ENCODE peak calls at places on chromosomes 16 and 17, in seven cellular contexts. P is HCT116, V is PC-3, F is neural progenitor cell, E is mesendoderm, G is GM23248, T is mammary epithelial cell. W is an unnamed sample.
A peak's percentile ranks its signal among the peaks of the same experiment; 100 is the strongest.

GRCh38 chr16:27473101-27473900 is 71.3 kb downstream of the IL21R start:
- DNase-seq in P (no peak), V (no peak), F (no peak), E (no peak), G (no peak), T (no peak), W (no peak)

GRCh38 chr16:61295311-61295710 is 740.9 kb downstream of the CDH8 start:
- DNase-seq in P (no peak), V (peak; percentile 3), F (no peak), E (peak; percentile 4), G (peak; percentile 1), T (peak; percentile 16), W (no peak)

GRCh38 chr16:68644715-68645493 is at the start of gene CDH3:
- DNase-seq in P (peak; percentile 67), V (peak; percentile 71), F (peak; percentile 78), E (peak; percentile 87), G (peak; percentile 64), T (peak; percentile 97), W (peak; percentile 48)

GRCh38 chr16:49351119-49351518 is 22.5 kb upstream of the C16orf78 start:
- DNase-seq in P (no peak), V (no peak), F (peak; percentile 62), E (peak; percentile 49), G (no peak), T (no peak), W (no peak)

GRCh38 chr17:1422907-1423306 is 22.9 kb upstream of the YWHAE start:
- DNase-seq in P (no peak), V (peak; percentile 89), F (no peak), E (peak; percentile 30), G (peak; percentile 98), T (peak; percentile 93), W (peak; percentile 96)

GRCh38 chr17:31094600-31095238 is at the start of gene NF1:
- DNase-seq in P (peak; percentile 85), V (peak; percentile 87), F (peak; percentile 98), E (peak; percentile 98), G (peak; percentile 99), T (peak; percentile 93), W (peak; percentile 94)

GRCh38 chr17:42087736-42088705 is 10.3 kb downstream of the ZNF385C start:
- DNase-seq in P (peak; percentile 31), V (no peak), F (no peak), E (no peak), G (no peak), T (peak; percentile 14), W (no peak)

GRCh38 chr17:18319604-18320256 is 4.6 kb downstream of the SMCR8 start:
- DNase-seq in P (no peak), V (peak; percentile 61), F (peak; percentile 80), E (peak; percentile 83), G (peak; percentile 90), T (peak; percentile 30), W (peak; percentile 74)

GRCh38 chr17:27788919-27789318 is 11.4 kb downstream of the NOS2 start:
- DNase-seq in P (no peak), V (no peak), F (no peak), E (no peak), G (no peak), T (no peak), W (no peak)

GRCh38 chr16:27489906-27490305 is 59.8 kb downstream of the GTF3C1 start:
- DNase-seq in P (no peak), V (no peak), F (no peak), E (no peak), G (no peak), T (no peak), W (no peak)

GRCh38 chr16:12903325-12904040 is 2.1 kb downstream of the SHISA9 start:
- DNase-seq in P (no peak), V (no peak), F (peak; percentile 79), E (peak; percentile 53), G (no peak), T (no peak), W (no peak)

GRCh38 chr16:87108941-87109340 is 208.3 kb downstream of the C16orf95 start:
- DNase-seq in P (no peak), V (no peak), F (no peak), E (no peak), G (peak; percentile 35), T (peak; percentile 17), W (no peak)

GRCh38 chr17:48825446-48826381 is 5.1 kb upstream of the CALCOCO2 start:
- DNase-seq in P (no peak), V (peak; percentile 96), F (no peak), E (peak; percentile 56), G (peak; percentile 54), T (peak; percentile 61), W (peak; percentile 57)

GRCh38 chr17:55577687-55578086 is 66.4 kb upstream of the SMIM36 start:
- DNase-seq in P (no peak), V (no peak), F (no peak), E (no peak), G (no peak), T (peak; percentile 22), W (no peak)

GRCh38 chr17:47604268-47604927 is 45.3 kb upstream of the KPNB1 start:
- DNase-seq in P (no peak), V (no peak), F (no peak), E (no peak), G (peak; percentile 38), T (no peak), W (peak; percentile 81)

GRCh38 chr16:13902677-13903076 is 17.3 kb upstream of the ERCC4 start:
- DNase-seq in P (no peak), V (peak; percentile 9), F (no peak), E (no peak), G (no peak), T (no peak), W (peak; percentile 69)

GRCh38 chr16:88853336-88853941 is 3.3 kb downstream of the GALNS start:
- DNase-seq in P (no peak), V (no peak), F (no peak), E (no peak), G (no peak), T (no peak), W (no peak)

GRCh38 chr17:28641579-28641978 is 3.4 kb downstream of the BLTP2 start:
- DNase-seq in P (no peak), V (no peak), F (no peak), E (no peak), G (no peak), T (no peak), W (no peak)

GRCh38 chr16:9151074-9151473 is 59.6 kb downstream of the HAPSTR1 start:
- DNase-seq in P (no peak), V (no peak), F (no peak), E (no peak), G (no peak), T (no peak), W (no peak)

GRCh38 chr16:69348222-69348621 is 3.4 kb downstream of the TMED6 start:
- DNase-seq in P (no peak), V (peak; percentile 21), F (no peak), E (no peak), G (no peak), T (no peak), W (no peak)

GRCh38 chr17:81097134-81097942 is 62.4 kb downstream of the BAIAP2 start:
- DNase-seq in P (peak; percentile 75), V (peak; percentile 81), F (peak; percentile 92), E (peak; percentile 77), G (peak; percentile 94), T (peak; percentile 71), W (peak; percentile 82)

GRCh38 chr17:81094744-81095607 is 60.0 kb downstream of the BAIAP2 start:
- DNase-seq in P (peak; percentile 99), V (peak; percentile 99), F (peak; percentile 88), E (peak; percentile 97), G (peak; percentile 100), T (peak; percentile 98), W (peak; percentile 99)

GRCh38 chr17:81096741-81097133 is 61.8 kb downstream of the BAIAP2 start:
- DNase-seq in P (no peak), V (no peak), F (no peak), E (no peak), G (no peak), T (no peak), W (no peak)

GRCh38 chr17:81094224-81094743 is 59.3 kb downstream of the BAIAP2 start:
- DNase-seq in P (no peak), V (no peak), F (no peak), E (no peak), G (no peak), T (no peak), W (no peak)

GRCh38 chr17:81095608-81095888 is 60.6 kb downstream of the BAIAP2 start:
- DNase-seq in P (no peak), V (no peak), F (no peak), E (no peak), G (no peak), T (no peak), W (no peak)
- H3K9ac ChIP-seq in P (peak overlapping the region; percentile 72), V (peak overlapping the region; percentile 75), F (no peak overlapping the region), E (no peak overlapping the region), G (peak overlapping the region; percentile 87), T (peak overlapping the region; percentile 32), W (peak overlapping the region; percentile 56)

GRCh38 chr17:38897671-38898290 is 27.6 kb upstream of the LASP1NB start:
- DNase-seq in P (no peak), V (no peak), F (peak; percentile 2), E (no peak), G (no peak), T (no peak), W (no peak)
- H3K4me2 ChIP-seq in P (no peak overlapping the region), V (no peak overlapping the region), F (no peak overlapping the region), E (no peak overlapping the region), G (no peak overlapping the region), T (no peak overlapping the region), W (no peak overlapping the region)

DNA sequence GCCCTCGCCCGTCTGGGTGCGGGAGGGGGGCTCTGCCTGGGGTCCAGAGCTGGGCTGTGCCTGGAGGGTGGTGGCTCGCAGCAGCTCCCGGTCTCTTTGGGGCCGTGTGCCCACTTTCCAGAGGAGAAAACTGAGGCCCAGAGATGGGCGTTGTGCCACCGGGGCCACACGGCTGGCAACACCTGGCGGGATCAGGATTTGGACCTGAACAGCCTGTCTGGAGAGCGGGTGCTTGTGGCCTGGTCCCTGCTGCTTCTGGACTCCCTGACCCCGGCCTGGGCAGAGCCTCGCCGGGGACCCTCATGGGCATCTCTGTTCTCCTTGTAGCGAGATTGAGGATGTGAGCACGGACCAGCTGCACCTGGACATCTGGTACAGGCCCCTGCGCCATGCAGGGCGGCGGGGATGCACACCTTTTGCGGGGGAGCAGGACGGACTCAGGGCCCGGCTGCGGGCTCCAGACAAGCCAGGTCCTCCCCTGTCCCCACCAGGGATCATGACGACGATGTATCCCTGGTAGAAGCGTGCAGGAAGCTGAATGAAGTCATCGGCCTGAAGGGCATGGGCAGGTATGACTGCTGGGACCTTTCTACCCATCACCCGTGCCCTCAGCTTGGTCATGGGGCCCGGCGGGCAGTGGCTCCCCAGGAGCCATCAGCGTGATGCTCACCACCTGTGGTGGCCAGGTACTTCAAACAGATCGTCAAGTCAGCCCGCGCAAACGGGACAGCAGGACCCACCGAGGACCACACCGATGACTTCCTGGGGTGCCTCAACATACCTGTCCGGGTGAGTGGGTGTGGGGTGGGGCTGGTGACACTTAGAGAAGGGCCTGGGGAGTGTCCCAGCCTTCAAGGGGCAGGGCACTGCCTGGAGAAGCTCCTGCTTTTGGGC is 8.3 kb downstream of the BAIAP3 start:
- DNase-seq in P (no peak), V (no peak), F (no peak), E (no peak), G (no peak), T (no peak), W (no peak)
- H3K9ac ChIP-seq in P (no peak overlapping the region), V (no peak overlapping the region), F (no peak overlapping the region), E (no peak overlapping the region), G (no peak overlapping the region), T (no peak overlapping the region), W (no peak overlapping the region)

DNA sequence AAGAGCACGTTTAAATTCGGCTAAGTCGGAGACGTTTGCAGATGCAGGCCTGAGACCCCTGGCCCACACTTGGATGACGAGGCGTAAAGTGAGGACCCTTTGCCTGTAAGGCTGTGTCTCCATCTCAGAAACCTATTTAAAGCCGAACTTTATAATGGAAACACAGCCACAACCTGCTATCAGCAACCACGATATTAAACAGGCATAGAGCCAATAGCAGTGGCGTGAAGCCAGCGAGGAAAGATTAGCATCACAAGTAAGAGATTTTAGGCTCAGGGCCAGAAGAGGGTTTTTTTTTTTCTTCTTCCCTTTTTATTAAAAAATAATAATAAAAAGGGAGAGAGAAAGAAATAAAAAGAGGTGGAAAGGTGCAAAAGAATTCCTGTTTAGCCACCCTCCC is 111.3 kb upstream of the NOL11 start:
- DNase-seq in P (no peak), V (peak; percentile 45), F (no peak), E (no peak), G (no peak), T (no peak), W (peak; percentile 25)
- H3K4me2 ChIP-seq in P (no peak overlapping the region), V (no peak overlapping the region), F (no peak overlapping the region), E (no peak overlapping the region), G (no peak overlapping the region), T (no peak overlapping the region), W (no peak overlapping the region)